ENCODE peak calls at places on chromosomes 5 and 9, in seven cellular contexts. J, K, W, Q, N, G and X are unnamed samples.

GRCh38 chr9:136619742-136620440 is 42.8 kb upstream of the EGFL7 start:
- DNase-seq in J (no peak), K (no peak), W (peak; percentile 96), Q (peak; percentile 65), N (no peak), G (peak; percentile 83), X (peak; percentile 91)

GRCh38 chr5:19853616-19854240 is 134.3 kb downstream of the CDH18 start:
- DNase-seq in J (no peak), K (no peak), W (no peak), Q (no peak), N (no peak), G (no peak), X (no peak)

GRCh38 chr9:116756995-116757394 is 69.9 kb downstream of the TRIM32 start:
- DNase-seq in J (no peak), K (no peak), W (no peak), Q (no peak), N (no peak), G (no peak), X (no peak)

GRCh38 chr9:131872702-131873101 is 132.8 kb upstream of the RAPGEF1 start:
- DNase-seq in J (no peak), K (no peak), W (peak; percentile 56), Q (no peak), N (no peak), G (no peak), X (no peak)

GRCh38 chr5:142179776-142180387 is 71.3 kb downstream of the NDFIP1 start:
- DNase-seq in J (peak; percentile 75), K (no peak), W (peak; percentile 34), Q (no peak), N (no peak), G (no peak), X (peak; percentile 2)

GRCh38 chr9:136610426-136610825 is 52.3 kb upstream of the EGFL7 start:
- DNase-seq in J (no peak), K (no peak), W (no peak), Q (no peak), N (no peak), G (no peak), X (peak; percentile 72)

GRCh38 chr9:75265525-75265972 is 177.2 kb downstream of the OSTF1 start:
- DNase-seq in J (peak; percentile 28), K (no peak), W (no peak), Q (peak; percentile 30), N (peak; percentile 52), G (peak; percentile 38), X (peak; percentile 28)

GRCh38 chr5:58188287-58188651 is 271.6 kb downstream of the PLK2 start:
- DNase-seq in J (no peak), K (no peak), W (no peak), Q (peak; percentile 29), N (peak; percentile 75), G (no peak), X (no peak)

GRCh38 chr5:96962540-96962991 is 26.7 kb downstream of the LNPEP start:
- DNase-seq in J (no peak), K (no peak), W (no peak), Q (no peak), N (peak; percentile 53), G (no peak), X (no peak)

GRCh38 chr9:103714992-103715391 is 379.1 kb upstream of the SMC2 start:
- DNase-seq in J (no peak), K (no peak), W (no peak), Q (no peak), N (no peak), G (no peak), X (no peak)

GRCh38 chr5:79961731-79962579 is 29.1 kb downstream of the MTX3 start:
- DNase-seq in J (peak; percentile 7), K (no peak), W (no peak), Q (no peak), N (no peak), G (no peak), X (no peak)

GRCh38 chr5:168851902-168852321 is 272.7 kb upstream of the PANK3 start:
- DNase-seq in J (peak; percentile 86), K (no peak), W (no peak), Q (no peak), N (peak; percentile 24), G (no peak), X (no peak)

GRCh38 chr5:143495124-143495523 is 91.6 kb upstream of the NR3C1 start:
- DNase-seq in J (no peak), K (no peak), W (no peak), Q (peak; percentile 56), N (no peak), G (no peak), X (no peak)

GRCh38 chr5:143494162-143494561 is 90.7 kb upstream of the NR3C1 start:
- DNase-seq in J (no peak), K (no peak), W (no peak), Q (no peak), N (peak; percentile 28), G (no peak), X (no peak)

GRCh38 chr5:143495823-143496275 is 92.4 kb upstream of the NR3C1 start:
- DNase-seq in J (no peak), K (no peak), W (no peak), Q (no peak), N (peak; percentile 73), G (no peak), X (no peak)

GRCh38 chr5:143492783-143493182 is 89.3 kb upstream of the NR3C1 start:
- DNase-seq in J (no peak), K (no peak), W (no peak), Q (no peak), N (no peak), G (no peak), X (no peak)

DNA sequence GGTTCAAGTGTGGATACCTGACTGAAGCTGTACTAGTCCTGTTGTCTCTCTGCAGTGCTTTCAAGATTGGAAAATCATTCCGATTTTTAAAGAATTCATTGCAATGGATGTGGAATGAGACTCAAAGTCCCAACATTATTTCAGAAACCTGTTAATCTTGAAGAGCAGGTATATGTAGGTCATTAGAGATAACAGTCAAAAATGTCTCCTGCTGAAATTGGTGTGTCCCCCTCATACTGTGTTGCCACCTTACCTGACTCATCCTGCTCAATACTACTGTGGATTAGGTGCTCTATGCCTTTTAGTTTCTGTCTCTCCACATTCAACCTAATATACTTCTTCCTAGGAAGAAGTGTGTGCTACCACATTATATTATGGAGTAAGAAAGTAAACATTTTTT is 91.1 kb upstream of the NR3C1 start:
- DNase-seq in J (no peak), K (no peak), W (no peak), Q (no peak), N (no peak), G (no peak), X (no peak)
- H3K4me1 ChIP-seq in J (peaks cover 24% of the 10 kb centered on the region), K (no peaks in the 10 kb centered on the region), W (peaks cover 8% of the 10 kb centered on the region), Q (peaks cover 75% of the 10 kb centered on the region), N (peaks cover 3% of the 10 kb centered on the region), G (peaks cover 4% of the 10 kb centered on the region), X (peaks cover 17% of the 10 kb centered on the region)

GRCh38 chr5:130476325-130476724 is 572.1 kb downstream of the CHSY3 start:
- DNase-seq in J (no peak), K (no peak), W (no peak), Q (no peak), N (no peak), G (no peak), X (no peak)

DNA sequence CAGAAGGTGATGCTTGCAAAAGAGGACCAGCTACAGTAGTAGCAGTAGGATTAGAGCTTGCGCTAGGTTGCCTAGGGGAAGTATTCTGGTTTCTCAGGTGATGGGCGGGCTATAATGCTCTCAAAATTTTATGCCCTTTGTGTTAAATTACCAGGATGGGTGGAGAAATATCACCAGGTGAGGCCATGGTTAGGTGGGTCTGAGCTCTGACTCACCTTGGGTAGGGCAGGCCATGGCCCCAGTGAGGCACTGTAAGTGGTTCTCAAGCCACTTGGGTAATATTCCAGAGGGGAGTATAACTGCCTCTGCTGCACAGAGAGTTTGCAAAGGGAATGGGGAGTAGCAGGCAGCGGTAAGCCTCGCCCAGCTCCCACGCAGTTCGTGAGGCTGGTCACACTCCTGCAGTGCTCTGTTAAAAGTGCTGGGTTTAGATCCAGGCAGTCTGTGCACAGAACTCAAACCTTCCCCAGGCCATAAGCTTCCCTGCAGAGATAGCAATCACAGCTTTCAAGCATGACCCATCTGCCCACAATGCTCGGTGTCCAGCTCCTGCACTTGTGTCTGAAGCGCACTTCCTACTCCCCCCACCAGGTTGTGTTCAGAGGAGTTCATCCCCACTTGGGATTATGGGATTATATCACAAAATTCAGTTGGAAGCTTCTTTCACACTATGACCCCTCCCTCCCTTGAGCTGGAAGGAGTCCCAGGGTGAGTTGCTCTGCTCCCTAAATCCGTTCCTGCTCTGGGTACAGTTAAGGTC is 575.0 kb downstream of the CHSY3 start:
- DNase-seq in J (no peak), K (no peak), W (no peak), Q (no peak), N (no peak), G (no peak), X (no peak)
- TF ChIP-seq CTCF in J (no peak), K (no peak), W (no peak), Q (no peak), N (no peak), G (no peak), X (no peak)

DNA sequence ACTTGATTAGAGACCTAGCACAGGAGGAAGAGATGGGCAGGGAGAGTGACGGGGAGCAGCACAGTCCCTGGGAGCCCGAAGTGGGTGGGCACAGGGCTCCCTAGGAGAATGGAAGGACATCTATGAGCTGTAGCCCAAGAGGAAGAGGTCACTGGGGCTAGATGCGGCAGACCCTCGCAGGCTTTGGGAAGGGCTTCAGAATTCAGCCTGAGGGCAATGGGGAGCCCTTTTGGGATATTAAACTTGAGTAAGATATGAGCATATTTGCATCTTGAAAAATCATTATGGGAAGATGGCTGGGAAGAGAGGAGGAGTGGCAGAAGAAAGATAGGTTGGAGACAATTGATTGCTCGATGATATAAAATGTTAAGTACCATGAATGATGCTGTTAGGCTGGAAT is 48.9 kb upstream of the IL17B start:
- DNase-seq in J (no peak), K (no peak), W (no peak), Q (no peak), N (no peak), G (no peak), X (no peak)
- TF ChIP-seq POLR2AphosphoS5 in J (no peak), K (peak; percentile 25), W (no peak), Q (no peak), N (no peak), G (no peak), X (no peak)

GRCh38 chr5:3333836-3334235 is 261.8 kb upstream of the IRX1 start:
- DNase-seq in J (no peak), K (peak; percentile 46), W (no peak), Q (no peak), N (no peak), G (no peak), X (no peak)

GRCh38 chr5:3330442-3330841 is 265.2 kb upstream of the IRX1 start:
- DNase-seq in J (no peak), K (no peak), W (no peak), Q (no peak), N (no peak), G (no peak), X (no peak)

GRCh38 chr5:3333105-3333504 is 262.5 kb upstream of the IRX1 start:
- DNase-seq in J (no peak), K (no peak), W (peak; percentile 58), Q (no peak), N (no peak), G (no peak), X (no peak)

GRCh38 chr5:3329427-3329826 is 266.2 kb upstream of the IRX1 start:
- DNase-seq in J (no peak), K (no peak), W (peak; percentile 64), Q (no peak), N (no peak), G (no peak), X (no peak)

DNA sequence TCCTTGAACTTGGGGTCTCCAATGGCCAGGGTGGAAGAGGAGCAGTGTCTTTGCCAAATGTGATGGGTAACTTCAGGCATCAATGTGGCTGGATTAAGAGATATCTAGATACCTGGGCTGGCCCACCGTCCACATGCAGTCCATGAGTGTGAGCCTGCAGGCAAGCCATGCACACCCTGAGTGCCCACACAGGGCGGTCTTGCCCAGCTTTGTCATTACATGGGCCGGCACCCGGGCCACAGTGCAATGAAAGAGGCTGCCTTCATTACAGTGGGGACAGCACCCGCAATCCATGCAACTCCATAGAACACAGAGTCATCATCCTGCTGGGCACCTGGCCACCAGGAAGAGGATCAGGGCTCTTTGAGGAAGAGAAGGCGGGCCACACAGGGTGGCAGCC is 263.8 kb upstream of the IRX1 start:
- DNase-seq in J (no peak), K (no peak), W (peak; percentile 53), Q (no peak), N (no peak), G (no peak), X (no peak)
- H3K4me1 ChIP-seq in J (no peaks in the 10 kb centered on the region), K (no peaks in the 10 kb centered on the region), W (no peaks in the 10 kb centered on the region), Q (no peaks in the 10 kb centered on the region), N (no peaks in the 10 kb centered on the region), G (no peaks in the 10 kb centered on the region), X (no peaks in the 10 kb centered on the region)